ENCODE peak calls at places on chromosomes 6 and 20, in ten cellular contexts. L, Y, X, T, B, O, E, I, U and D are unnamed samples.

GRCh38 chr20:62824476-62825287 is 7.8 kb downstream of the COL9A3 start:
- DNase-seq in T (no peak), L (peak; percentile 86), Y (no peak), E (no peak), U (peak; percentile 78), X (no peak), I (peak; percentile 68), O (no peak), B (peak; percentile 32), D (peak; percentile 89)

GRCh38 chr20:50567860-50568548 is 57.8 kb downstream of the PTPN1 start:
- DNase-seq in U (no peak), Y (no peak), L (no peak), B (no peak), X (no peak), E (no peak), O (no peak), T (no peak), I (no peak), D (no peak)

GRCh38 chr6:100719883-100720682 is 161.0 kb downstream of the ASCC3 start:
- DNase-seq in B (peak; percentile 56), E (no peak), L (no peak), Y (peak; percentile 12), X (no peak), T (peak; percentile 22), I (peak; percentile 13), O (no peak), U (peak; percentile 19), D (no peak)

GRCh38 chr6:24283043-24283985 is 74.5 kb downstream of the DCDC2 start:
- DNase-seq in T (peak; percentile 81), U (peak; percentile 87), E (no peak), O (no peak), X (peak; percentile 71), I (peak; percentile 91), Y (peak; percentile 63), L (peak; percentile 72), B (peak; percentile 72), D (peak; percentile 69)

GRCh38 chr20:60362531-60362930 is 404.3 kb downstream of the CDH26 start:
- DNase-seq in L (no peak), X (no peak), T (no peak), O (no peak), B (peak; percentile 6), Y (no peak), I (no peak), E (no peak), U (no peak), D (no peak)

GRCh38 chr6:131062245-131063027 is 609 bp downstream of the EPB41L2 start:
- DNase-seq in X (no peak), L (peak; percentile 34), E (no peak), O (no peak), B (no peak), Y (no peak), U (peak; percentile 53), T (peak; percentile 17), I (peak; percentile 40), D (peak; percentile 41)

GRCh38 chr6:26472549-26473245 is 14.9 kb downstream of the BTN2A1 start:
- DNase-seq in Y (no peak), B (no peak), T (no peak), O (no peak), E (no peak), I (no peak), U (no peak), X (no peak), L (no peak), D (no peak)

GRCh38 chr6:26267083-26267589 is 97.9 kb upstream of the BTN3A2 start:
- DNase-seq in T (no peak), L (no peak), I (no peak), E (no peak), Y (no peak), O (no peak), U (no peak), B (no peak), X (no peak), D (no peak)

GRCh38 chr6:37517411-37517812 is 17.7 kb upstream of the CCDC167 start:
- DNase-seq in Y (no peak), X (no peak), O (no peak), U (no peak), T (no peak), B (peak; percentile 26), I (no peak), E (no peak), L (peak; percentile 31), D (no peak)

GRCh38 chr6:44738652-44739141 is 351.2 kb downstream of the CDC5L start:
- DNase-seq in T (no peak), U (peak; percentile 80), L (no peak), I (peak; percentile 25), O (no peak), Y (peak; percentile 21), B (peak; percentile 77), X (no peak), E (no peak), D (no peak)

GRCh38 chr6:44740566-44741120 is 353.1 kb downstream of the CDC5L start:
- DNase-seq in X (no peak), E (no peak), L (no peak), T (no peak), U (no peak), I (no peak), O (no peak), B (no peak), Y (no peak), D (no peak)

GRCh38 chr6:44742201-44742600 is 354.7 kb downstream of the CDC5L start:
- DNase-seq in U (no peak), O (no peak), Y (no peak), X (no peak), E (no peak), B (no peak), L (no peak), T (no peak), I (no peak), D (no peak)

GRCh38 chr6:44739163-44739562 is 351.7 kb downstream of the CDC5L start:
- DNase-seq in X (no peak), U (no peak), T (no peak), I (no peak), B (no peak), L (no peak), O (no peak), E (no peak), Y (no peak), D (no peak)

DNA sequence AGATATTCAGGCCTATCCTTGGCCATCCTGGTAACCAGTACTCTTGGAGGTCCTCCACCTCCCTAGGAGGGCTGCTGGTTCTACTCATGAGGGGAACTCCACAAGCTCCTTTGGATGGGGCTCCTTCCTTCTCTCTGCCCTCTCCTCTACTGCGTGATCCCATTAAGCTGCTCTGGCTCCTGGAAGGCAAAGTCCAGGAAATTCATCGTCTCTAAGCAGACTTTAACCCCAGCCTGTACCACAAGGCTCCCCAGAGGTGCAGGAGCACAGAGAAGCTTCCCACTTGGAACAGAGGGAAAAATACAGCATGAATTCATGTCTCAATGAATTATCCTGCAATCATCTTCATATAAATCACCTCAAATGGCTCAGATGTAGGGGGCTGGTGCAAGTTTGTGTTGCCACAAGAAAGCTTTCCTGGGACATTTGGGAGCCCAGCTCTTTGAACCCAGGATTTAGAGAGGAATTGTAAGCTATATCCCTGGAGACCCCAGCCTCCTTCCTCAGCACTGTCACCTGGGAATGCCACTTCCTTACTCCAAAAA is 355.4 kb downstream of the CDC5L start:
- DNase-seq in L (no peak), I (no peak), X (no peak), U (peak; percentile 38), E (no peak), B (no peak), Y (no peak), O (no peak), T (no peak), D (no peak)
- H3K4me1 ChIP-seq in L (peaks cover 7% of the 10 kb centered on the region), I (peaks cover 4% of the 10 kb centered on the region), X (no peaks in the 10 kb centered on the region), U (peaks cover 11% of the 10 kb centered on the region), E (no peaks in the 10 kb centered on the region), B (peaks cover 8% of the 10 kb centered on the region), Y (no peaks in the 10 kb centered on the region), O (no peaks in the 10 kb centered on the region), T (no peaks in the 10 kb centered on the region), D (no peaks in the 10 kb centered on the region)

GRCh38 chr20:53786445-53787267 is 193.0 kb upstream of the ZNF217 start:
- DNase-seq in O (no peak), T (peak; percentile 67), E (no peak), Y (no peak), U (peak; percentile 37), I (no peak), B (no peak), L (peak; percentile 20), X (no peak), D (no peak)
- H3K4me3 ChIP-seq in O (no peak overlapping the region), T (no peak overlapping the region), E (no peak overlapping the region), Y (no peak overlapping the region), U (no peak overlapping the region), I (no peak overlapping the region), B (no peak overlapping the region), L (no peak overlapping the region), X (no peak overlapping the region), D (no peak overlapping the region)

GRCh38 chr6:40973304-40973703 is 65.7 kb downstream of the UNC5CL start:
- DNase-seq in I (no peak), L (no peak), U (no peak), O (no peak), X (no peak), T (no peak), E (no peak), B (no peak), Y (no peak), D (no peak)

GRCh38 chr6:40972190-40972589 is 66.8 kb downstream of the UNC5CL start:
- DNase-seq in X (no peak), T (no peak), Y (no peak), L (no peak), B (no peak), U (no peak), I (no peak), O (no peak), E (no peak), D (no peak)

GRCh38 chr6:40977085-40977484 is 61.9 kb downstream of the UNC5CL start:
- DNase-seq in U (no peak), T (no peak), L (no peak), I (no peak), O (no peak), E (no peak), Y (no peak), X (no peak), B (no peak), D (no peak)

GRCh38 chr6:40968620-40969145 is 70.3 kb downstream of the UNC5CL start:
- DNase-seq in U (no peak), X (peak; percentile 6), I (no peak), T (no peak), E (no peak), Y (no peak), B (no peak), O (no peak), L (no peak), D (no peak)

DNA sequence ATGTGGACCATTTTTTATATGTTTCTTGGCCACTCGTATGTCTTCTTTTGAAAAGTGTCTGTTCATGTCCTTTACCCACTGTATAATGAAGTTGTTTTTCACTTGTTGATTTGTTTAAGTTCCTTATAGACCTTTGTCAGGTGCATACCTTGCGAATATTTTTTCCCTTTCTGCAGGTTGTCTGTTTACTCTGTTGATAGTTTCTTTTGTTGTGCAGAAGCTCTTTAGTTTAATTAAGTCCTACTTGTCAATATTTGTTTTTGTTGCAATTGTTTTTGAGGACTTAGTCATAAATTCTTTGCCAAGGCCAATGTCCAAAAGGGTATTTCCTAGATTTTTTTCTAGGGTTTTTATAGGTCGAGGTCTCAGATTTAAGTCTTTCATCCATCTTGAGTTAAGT is 66.2 kb downstream of the UNC5CL start:
- DNase-seq in B (no peak), U (no peak), I (no peak), T (no peak), E (no peak), Y (no peak), O (no peak), X (no peak), L (no peak), D (no peak)
- H3K27me3 ChIP-seq in B (no peaks in the 10 kb centered on the region), U (no peaks in the 10 kb centered on the region), I (no peaks in the 10 kb centered on the region), T (no peaks in the 10 kb centered on the region), E (no peaks in the 10 kb centered on the region), Y (no peaks in the 10 kb centered on the region), O (no peaks in the 10 kb centered on the region), X (no peaks in the 10 kb centered on the region), L (peaks cover 7% of the 10 kb centered on the region), D (no peaks in the 10 kb centered on the region)

GRCh38 chr6:3384346-3385143 is 72.3 kb downstream of the SLC22A23 start:
- DNase-seq in O (no peak), B (no peak), I (no peak), E (no peak), T (no peak), U (no peak), X (no peak), Y (no peak), L (no peak), D (no peak)
- H3K4me1 ChIP-seq in O (no peaks in the 10 kb centered on the region), B (peaks cover under 1% of the 10 kb centered on the region), I (peaks cover 40% of the 10 kb centered on the region), E (peaks cover 28% of the 10 kb centered on the region), T (peaks cover 64% of the 10 kb centered on the region), U (peaks cover 52% of the 10 kb centered on the region), X (peaks cover 3% of the 10 kb centered on the region), Y (peaks cover 51% of the 10 kb centered on the region), L (peaks cover 79% of the 10 kb centered on the region), D (no peaks in the 10 kb centered on the region)